ENCODE peak calls at places on chromosomes 4 and X, in nine cellular contexts. N is H54, L is frontal cortex, T is progenitor cell of endocrine pancreas, R is brain microvascular endothelial cell, G is EH, I is ureter, Y is NCI-H1105 treated with DMSO at 0.1 percent for 48 hours, F is M059J. B is an unnamed sample.

GRCh38 chr4:71396382-71396781 is 57.6 kb downstream of the SLC4A4 start:
- DNase-seq in Y (no peak), I (no peak), N (no peak), L (no peak), T (no peak), R (peak), F (peak), G (peak), B (peak)

GRCh38 chr4:8131210-8131609 is 27.4 kb downstream of the ABLIM2 start:
- DNase-seq in Y (no peak), N (no peak), G (no peak), I (no peak), F (no peak), T (no peak), L (no peak), R (no peak), B (no peak)

GRCh38 chr4:2848449-2848848 is 4.8 kb downstream of the ADD1 start:
- DNase-seq in T (no peak), F (peak), L (no peak), I (no peak), R (no peak), N (no peak), G (peak), Y (no peak), B (peak)

GRCh38 chr4:47490550-47490949 is 5.5 kb downstream of the ATP10D start:
- DNase-seq in L (peak), N (no peak), Y (peak), F (peak), G (peak), I (no peak), R (no peak), T (no peak), B (peak)

GRCh38 chr4:108900018-108900417 is 137.2 kb upstream of the ETNPPL start:
- DNase-seq in Y (no peak), R (no peak), F (no peak), N (no peak), I (no peak), G (no peak), T (no peak), L (no peak), B (no peak)

GRCh38 chr4:118395057-118395679 is 42.4 kb upstream of the PRSS12 start:
- DNase-seq in I (no peak), R (no peak), T (no peak), L (no peak), F (no peak), N (no peak), Y (no peak), G (no peak), B (no peak)

GRCh38 chrX:3820170-3820569 is 106.7 kb upstream of the PRKX start:
- DNase-seq in Y (no peak), T (no peak), G (peak), L (no peak), I (no peak), R (peak), F (peak), N (no peak), B (peak)

GRCh38 chr4:90051999-90052398 is 75.2 kb upstream of the CCSER1 start:
- DNase-seq in T (no peak), N (no peak), Y (no peak), R (no peak), F (no peak), I (no peak), G (no peak), L (no peak), B (no peak)

GRCh38 chr4:106358899-106359298 is 9.7 kb downstream of the GIMD1 start:
- DNase-seq in T (no peak), R (no peak), F (peak), Y (no peak), N (no peak), I (no peak), G (peak), L (no peak), B (peak)

GRCh38 chr4:108839333-108839732 is 76.5 kb upstream of the ETNPPL start:
- DNase-seq in L (no peak), R (no peak), N (no peak), Y (no peak), G (no peak), F (no peak), T (no peak), I (no peak), B (no peak)

GRCh38 chrX:16484338-16484737 is 165.6 kb upstream of the S100G start:
- DNase-seq in F (peak), L (no peak), Y (no peak), T (no peak), N (peak), R (peak), I (no peak), G (peak), B (peak)

B was measured in astrocyte.